ENCODE peak calls at places on chromosomes 3 and 15, in four cellular contexts. One of them, this sample, is unnamed. For H3K4me1, the result is how much of the 10 kb centered on the place peaks cover.

GRCh38 chr3:108393128-108393900 is 97.0 kb downstream of the HHLA2 start:
- DNase-seq in endodermal cell: no peak
- DNase-seq in endothelial cell of umbilical vein: no peak
- DNase-seq in mucosa of descending colon: no peak
- DNase-seq in this sample: no peak

GRCh38 chr3:44982817-44983216 is 6.8 kb downstream of the EXOSC7 start:
- DNase-seq in endodermal cell: no peak
- DNase-seq in endothelial cell of umbilical vein: no peak
- DNase-seq in mucosa of descending colon: no peak
- DNase-seq in this sample: no peak

GRCh38 chr15:99143655-99144610 is 39.1 kb downstream of the SYNM start:
- DNase-seq in endodermal cell: peak
- DNase-seq in endothelial cell of umbilical vein: no peak
- DNase-seq in mucosa of descending colon: no peak
- DNase-seq in this sample: no peak

GRCh38 chr3:67531149-67532101 is 123.0 kb downstream of the SUCLG2 start:
- DNase-seq in endodermal cell: no peak
- DNase-seq in endothelial cell of umbilical vein: peak
- DNase-seq in mucosa of descending colon: no peak
- DNase-seq in this sample: no peak

GRCh38 chr15:62444104-62445027 is 279.3 kb upstream of the C2CD4B start:
- DNase-seq in endodermal cell: no peak
- DNase-seq in endothelial cell of umbilical vein: no peak
- DNase-seq in mucosa of descending colon: no peak
- DNase-seq in this sample: peak

GRCh38 chr3:87082806-87083440 is 92.0 kb upstream of the VGLL3 start:
- DNase-seq in endodermal cell: peak
- DNase-seq in endothelial cell of umbilical vein: peak
- DNase-seq in mucosa of descending colon: no peak
- DNase-seq in this sample: no peak

GRCh38 chr3:178140491-178140890 is 395.7 kb upstream of the KCNMB2 start:
- DNase-seq in endodermal cell: no peak
- DNase-seq in endothelial cell of umbilical vein: peak
- DNase-seq in mucosa of descending colon: no peak
- DNase-seq in this sample: no peak

GRCh38 chr3:37282996-37283395 is 108.6 kb upstream of the LRRFIP2 start:
- DNase-seq in endodermal cell: no peak
- DNase-seq in endothelial cell of umbilical vein: peak
- DNase-seq in mucosa of descending colon: no peak
- DNase-seq in this sample: no peak

GRCh38 chr15:77836116-77836798 is 203.5 kb upstream of the LINGO1 start:
- DNase-seq in endodermal cell: peak
- DNase-seq in endothelial cell of umbilical vein: peak
- DNase-seq in mucosa of descending colon: no peak
- DNase-seq in this sample: peak

GRCh38 chr3:130906374-130906995 is 12.6 kb downstream of the ATP2C1 start:
- DNase-seq in endodermal cell: no peak
- DNase-seq in endothelial cell of umbilical vein: no peak
- DNase-seq in mucosa of descending colon: no peak
- DNase-seq in this sample: no peak

GRCh38 chr3:4957978-4958377 is 21.3 kb upstream of the BHLHE40 start:
- DNase-seq in endodermal cell: peak
- DNase-seq in endothelial cell of umbilical vein: no peak
- DNase-seq in mucosa of descending colon: no peak
- DNase-seq in this sample: no peak

GRCh38 chr15:101068961-101069734 is 150.0 kb downstream of the LRRK1 start:
- DNase-seq in endodermal cell: peak
- DNase-seq in endothelial cell of umbilical vein: peak
- DNase-seq in mucosa of descending colon: peak
- DNase-seq in this sample: peak

GRCh38 chr15:43086551-43086950 is 19.3 kb downstream of the UBR1 start:
- DNase-seq in endodermal cell: no peak
- DNase-seq in endothelial cell of umbilical vein: no peak
- DNase-seq in mucosa of descending colon: no peak
- DNase-seq in this sample: no peak

GRCh38 chr3:187963003-187963676 is 190.8 kb upstream of the LPP start:
- DNase-seq in endodermal cell: no peak
- DNase-seq in endothelial cell of umbilical vein: no peak
- DNase-seq in mucosa of descending colon: no peak
- DNase-seq in this sample: no peak

GRCh38 chr15:34737379-34737928 is 17.3 kb downstream of the GJD2 start:
- DNase-seq in endodermal cell: no peak
- DNase-seq in endothelial cell of umbilical vein: no peak
- DNase-seq in mucosa of descending colon: no peak
- DNase-seq in this sample: no peak

GRCh38 chr15:64901914-64902313 is 9.8 kb upstream of the ANKDD1A start:
- DNase-seq in endodermal cell: no peak
- DNase-seq in endothelial cell of umbilical vein: no peak
- DNase-seq in mucosa of descending colon: no peak
- DNase-seq in this sample: no peak

GRCh38 chr3:126496894-126497850 is 20.4 kb downstream of the UROC1 start:
- DNase-seq in endodermal cell: no peak
- DNase-seq in endothelial cell of umbilical vein: no peak
- DNase-seq in mucosa of descending colon: no peak
- DNase-seq in this sample: no peak

GRCh38 chr3:35932995-35933394 is 293.7 kb downstream of the ARPP21 start:
- DNase-seq in endodermal cell: no peak
- DNase-seq in endothelial cell of umbilical vein: peak
- DNase-seq in mucosa of descending colon: no peak
- DNase-seq in this sample: no peak

GRCh38 chr3:138646527-138646926 is 38.0 kb downstream of the FAIM start:
- DNase-seq in endodermal cell: no peak
- DNase-seq in endothelial cell of umbilical vein: no peak
- DNase-seq in mucosa of descending colon: no peak
- DNase-seq in this sample: no peak

GRCh38 chr15:70962084-70962483 is 69.5 kb downstream of the LRRC49 start:
- DNase-seq in endodermal cell: no peak
- DNase-seq in endothelial cell of umbilical vein: no peak
- DNase-seq in mucosa of descending colon: no peak
- DNase-seq in this sample: no peak

GRCh38 chr3:147120029-147120428 is 286.3 kb downstream of the ZIC4 start:
- DNase-seq in endodermal cell: no peak
- DNase-seq in endothelial cell of umbilical vein: peak
- DNase-seq in mucosa of descending colon: no peak
- DNase-seq in this sample: no peak

GRCh38 chr15:36484038-36484778 is 95.2 kb upstream of the CDIN1 start:
- DNase-seq in endodermal cell: no peak
- DNase-seq in endothelial cell of umbilical vein: no peak
- DNase-seq in mucosa of descending colon: no peak
- DNase-seq in this sample: no peak

GRCh38 chr3:133125171-133125570 is 87.0 kb downstream of the TMEM108 start:
- DNase-seq in endodermal cell: no peak
- DNase-seq in endothelial cell of umbilical vein: no peak
- DNase-seq in mucosa of descending colon: no peak
- DNase-seq in this sample: no peak

GRCh38 chr3:8581373-8581772 is 63.2 kb downstream of the SSUH2 start:
- DNase-seq in endodermal cell: no peak
- DNase-seq in endothelial cell of umbilical vein: no peak
- DNase-seq in mucosa of descending colon: no peak
- DNase-seq in this sample: no peak

GRCh38 chr15:42490246-42490742 is 647 bp downstream of the ZNF106 start:
- DNase-seq in endodermal cell: no peak
- DNase-seq in endothelial cell of umbilical vein: peak
- DNase-seq in mucosa of descending colon: no peak
- DNase-seq in this sample: no peak

GRCh38 chr15:81311834-81312459 is 12.0 kb downstream of the STARD5 start:
- DNase-seq in endodermal cell: no peak
- DNase-seq in endothelial cell of umbilical vein: no peak
- DNase-seq in mucosa of descending colon: no peak
- DNase-seq in this sample: no peak

GRCh38 chr15:88256261-88257230 is at the start of gene NTRK3:
- DNase-seq in endodermal cell: peak
- DNase-seq in endothelial cell of umbilical vein: peak
- DNase-seq in mucosa of descending colon: no peak
- DNase-seq in this sample: no peak

GRCh38 chr3:71838406-71838805 is 53.5 kb upstream of the PROK2 start:
- DNase-seq in endodermal cell: peak
- DNase-seq in endothelial cell of umbilical vein: no peak
- DNase-seq in mucosa of descending colon: no peak
- DNase-seq in this sample: no peak

GRCh38 chr3:32947466-32948238 is 3.8 kb upstream of the CCR4 start:
- DNase-seq in endodermal cell: peak
- DNase-seq in endothelial cell of umbilical vein: peak
- DNase-seq in mucosa of descending colon: peak
- DNase-seq in this sample: no peak

DNA sequence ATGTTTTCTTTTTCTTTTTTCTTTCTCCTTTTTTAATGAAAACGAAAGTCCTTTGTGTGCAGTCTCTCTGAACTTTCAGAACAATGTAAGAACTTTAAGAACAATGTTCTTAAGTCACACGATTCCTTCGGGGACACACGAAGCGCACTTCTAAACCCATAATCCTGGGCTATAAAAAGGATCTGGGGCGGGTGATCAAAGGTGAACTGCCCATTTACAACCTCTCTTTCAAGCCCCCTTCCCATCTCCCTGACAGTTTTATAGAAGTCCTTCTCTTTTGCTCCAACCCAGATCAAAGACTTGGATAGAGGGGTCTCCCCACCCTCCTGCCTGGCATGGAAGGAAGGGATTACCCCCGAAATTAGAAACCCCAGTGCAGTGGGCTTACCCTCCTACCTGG is 126.8 kb downstream of the BDH1 start:
- DNase-seq in endodermal cell: no peak
- DNase-seq in endothelial cell of umbilical vein: peak
- DNase-seq in mucosa of descending colon: no peak
- DNase-seq in this sample: no peak
- H3K4me3 ChIP-seq in endodermal cell: no peak
- H3K4me3 ChIP-seq in endothelial cell of umbilical vein: no peak
- H3K4me3 ChIP-seq in mucosa of descending colon: no peak
- H3K4me3 ChIP-seq in this sample: no peak

DNA sequence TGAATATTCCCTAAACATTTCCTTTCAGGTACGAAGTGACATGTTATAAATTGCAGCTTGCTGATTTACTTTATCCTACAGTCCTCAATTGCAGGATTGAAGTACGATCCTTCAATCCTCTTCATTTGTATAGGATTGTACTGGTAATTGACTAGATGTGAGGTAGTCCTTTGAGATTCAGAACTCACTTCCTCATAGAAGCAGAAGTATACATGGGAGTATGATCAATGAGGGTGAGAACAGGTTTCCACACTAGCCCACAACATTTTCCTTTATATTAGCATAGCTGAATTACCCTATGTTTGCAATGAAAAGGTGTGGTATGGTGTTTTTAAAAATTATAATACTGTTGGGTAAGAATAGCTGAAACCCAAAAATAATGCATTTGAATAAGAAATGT is 160.0 kb upstream of the UMPS start:
- DNase-seq in endodermal cell: no peak
- DNase-seq in endothelial cell of umbilical vein: no peak
- DNase-seq in mucosa of descending colon: no peak
- DNase-seq in this sample: no peak
- H3K4me1 ChIP-seq in endodermal cell: under half
- H3K4me1 ChIP-seq in endothelial cell of umbilical vein: under half
- H3K4me1 ChIP-seq in mucosa of descending colon: under half
- H3K4me1 ChIP-seq in this sample: under half

DNA sequence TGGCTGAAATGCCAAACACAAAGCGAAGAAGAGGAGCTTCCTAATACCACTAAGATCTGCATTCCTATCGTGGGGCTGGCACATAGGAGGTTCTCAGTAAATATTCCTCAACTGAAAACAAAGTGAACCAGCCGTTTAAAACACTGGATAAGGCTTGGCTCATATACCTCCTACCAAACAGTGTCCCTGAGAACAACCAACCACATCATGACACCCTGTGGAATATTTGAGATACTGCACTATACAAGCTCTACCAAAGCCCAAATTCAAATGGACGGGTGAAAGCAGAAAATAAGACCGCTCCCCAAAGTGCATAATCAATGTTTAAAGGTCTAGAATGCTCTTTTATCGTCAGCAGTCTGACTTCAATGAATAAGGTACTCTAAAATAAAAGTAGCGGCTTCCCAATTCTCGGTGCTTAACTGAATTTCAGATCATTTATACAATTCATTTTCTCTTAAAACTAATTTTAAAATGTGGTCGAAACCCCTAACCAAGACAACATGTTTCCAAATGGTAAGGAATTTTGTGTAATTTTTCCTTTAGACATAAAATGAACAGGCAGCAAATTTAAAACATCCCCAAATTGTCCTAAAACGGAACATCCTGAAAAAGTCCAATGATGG is 425.8 kb downstream of the ERC2 start:
- DNase-seq in endodermal cell: no peak
- DNase-seq in endothelial cell of umbilical vein: peak
- DNase-seq in mucosa of descending colon: no peak
- DNase-seq in this sample: no peak
- H3K4me3 ChIP-seq in endodermal cell: no peak
- H3K4me3 ChIP-seq in endothelial cell of umbilical vein: no peak
- H3K4me3 ChIP-seq in mucosa of descending colon: no peak
- H3K4me3 ChIP-seq in this sample: no peak

GRCh38 chr15:45587861-45588170 is 637 bp downstream of the BLOC1S6 start:
- DNase-seq in endodermal cell: no peak
- DNase-seq in endothelial cell of umbilical vein: no peak
- DNase-seq in mucosa of descending colon: no peak
- DNase-seq in this sample: no peak
- H3K4me1 ChIP-seq in endodermal cell: under half
- H3K4me1 ChIP-seq in endothelial cell of umbilical vein: under half
- H3K4me1 ChIP-seq in mucosa of descending colon: under half
- H3K4me1 ChIP-seq in this sample: under half

DNA sequence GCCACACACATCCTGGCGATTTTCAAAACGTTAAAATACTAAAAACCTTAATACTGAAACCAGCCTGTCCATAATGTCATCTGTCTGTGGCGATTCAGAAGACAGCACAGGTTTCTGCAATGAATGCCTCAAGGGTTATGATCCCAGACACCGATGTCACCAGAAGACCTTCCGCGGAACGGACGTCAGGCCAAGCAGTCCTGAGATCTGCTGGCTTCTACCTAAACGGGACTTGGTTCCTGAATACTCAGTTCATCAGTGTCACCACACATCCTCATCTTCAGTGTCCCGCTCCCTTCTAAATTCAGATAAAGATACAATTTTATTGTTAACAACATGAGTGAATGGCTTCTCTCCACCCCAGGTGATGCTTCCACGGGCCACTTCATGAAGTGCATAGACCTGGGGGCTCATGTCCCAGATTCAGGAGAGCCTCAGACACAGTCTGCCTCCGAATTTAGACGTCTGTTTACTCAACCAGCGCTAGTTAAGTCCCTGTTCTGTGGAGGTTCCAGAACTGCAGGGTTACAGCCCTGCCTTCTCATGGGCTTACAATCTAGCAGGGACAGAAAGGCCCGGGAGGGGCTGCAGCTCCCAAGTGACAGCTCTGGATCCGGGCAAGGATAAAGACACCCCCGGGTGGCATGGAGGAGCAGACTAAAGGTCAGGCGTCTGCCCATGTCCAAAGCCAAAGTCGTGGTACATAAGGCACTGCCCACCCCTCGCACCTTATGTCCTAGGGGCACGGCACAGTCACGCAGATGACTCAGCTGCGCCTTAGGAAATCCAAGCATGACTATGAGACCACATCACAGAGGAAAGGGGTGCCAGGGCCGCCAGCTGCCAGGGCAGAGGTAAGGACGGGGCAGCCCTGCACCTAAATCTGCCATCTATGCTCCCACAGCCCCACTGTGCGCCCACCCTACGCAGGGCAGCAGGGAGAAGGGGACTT is 75.9 kb downstream of the VGLL4 start:
- DNase-seq in endodermal cell: no peak
- DNase-seq in endothelial cell of umbilical vein: peak
- DNase-seq in mucosa of descending colon: no peak
- DNase-seq in this sample: peak
- H3K4me3 ChIP-seq in endodermal cell: no peak
- H3K4me3 ChIP-seq in endothelial cell of umbilical vein: peak
- H3K4me3 ChIP-seq in mucosa of descending colon: no peak
- H3K4me3 ChIP-seq in this sample: no peak